ENCODE peak calls at places on chromosomes 13 and 19, in ten cellular contexts. Z, H, P, Q, G, N, J, T, A and K are unnamed samples.

GRCh38 chr19:16030964-16031871 is 45.1 kb upstream of the TPM4 start:
- DNase-seq in Z (no peak), H (no peak), P (no peak), Q (no peak), G (no peak), N (peak; percentile 25), J (no peak), T (no peak), A (no peak), K (no peak)

GRCh38 chr13:99703908-99704307 is 202.6 kb downstream of the TM9SF2 start:
- DNase-seq in Z (no peak), H (no peak), P (no peak), Q (no peak), G (no peak), N (no peak), J (no peak), T (no peak), A (no peak), K (no peak)

GRCh38 chr13:85879014-85879413 is 79.8 kb upstream of the SLITRK6 start:
- DNase-seq in Z (no peak), H (no peak), P (no peak), Q (no peak), G (no peak), N (no peak), J (no peak), T (no peak), A (no peak), K (no peak)

GRCh38 chr13:24613755-24614154 is 66.5 kb upstream of the ATP12A start:
- DNase-seq in Z (no peak), H (no peak), P (no peak), Q (no peak), G (no peak), N (no peak), J (no peak), T (no peak), A (no peak), K (no peak)

GRCh38 chr13:86758116-86758515 is 913.1 kb upstream of the SLITRK5 start:
- DNase-seq in Z (no peak), H (no peak), P (no peak), Q (no peak), G (no peak), N (peak; percentile 15), J (no peak), T (no peak), A (no peak), K (no peak)

GRCh38 chr13:41563501-41564001 is 106.2 kb downstream of the RGCC start:
- DNase-seq in Z (no peak), H (no peak), P (no peak), Q (no peak), G (peak; percentile 57), N (no peak), J (no peak), T (peak; percentile 33), A (peak; percentile 91), K (no peak)

GRCh38 chr19:45717983-45718650 is 12.6 kb downstream of the FBXO46 start:
- DNase-seq in Z (no peak), H (no peak), P (no peak), Q (no peak), G (no peak), N (peak; percentile 83), J (no peak), T (no peak), A (no peak), K (peak; percentile 58)

GRCh38 chr13:40648841-40649240 is 17.6 kb downstream of the FOXO1 start:
- DNase-seq in Z (no peak), H (no peak), P (no peak), Q (peak; percentile 77), G (no peak), N (no peak), J (no peak), T (no peak), A (no peak), K (no peak)

GRCh38 chr19:6238643-6239281 is 41.0 kb downstream of the MLLT1 start:
- DNase-seq in Z (peak; percentile 65), H (peak; percentile 65), P (peak; percentile 70), Q (no peak), G (no peak), N (peak; percentile 66), J (no peak), T (no peak), A (peak; percentile 77), K (peak; percentile 83)

GRCh38 chr13:36059366-36059765 is 71.8 kb downstream of the DCLK1 start:
- DNase-seq in Z (no peak), H (peak; percentile 13), P (no peak), Q (no peak), G (no peak), N (no peak), J (no peak), T (no peak), A (no peak), K (no peak)

GRCh38 chr13:32284927-32285632 is 30.1 kb downstream of the ZAR1L start:
- DNase-seq in Z (no peak), H (no peak), P (no peak), Q (peak; percentile 9), G (peak; percentile 68), N (no peak), J (no peak), T (no peak), A (peak; percentile 91), K (no peak)

GRCh38 chr13:43697323-43697722 is 89.4 kb downstream of the ENOX1 start:
- DNase-seq in Z (no peak), H (no peak), P (no peak), Q (no peak), G (no peak), N (no peak), J (no peak), T (no peak), A (no peak), K (no peak)

GRCh38 chr13:47816835-47817234 is 184.2 kb downstream of the SUCLA2 start:
- DNase-seq in Z (no peak), H (no peak), P (no peak), Q (peak; percentile 67), G (no peak), N (no peak), J (no peak), T (no peak), A (no peak), K (no peak)
- H3K4me1 ChIP-seq in Z (no peaks in the 10 kb centered on the region), H (no peaks in the 10 kb centered on the region), P (no peaks in the 10 kb centered on the region), Q (no peaks in the 10 kb centered on the region), G (no peaks in the 10 kb centered on the region), N (no peaks in the 10 kb centered on the region), J (no peaks in the 10 kb centered on the region), T (peaks cover 10% of the 10 kb centered on the region), A (no peaks in the 10 kb centered on the region), K (no peaks in the 10 kb centered on the region)

GRCh38 chr19:7480222-7480974 is 8.4 kb downstream of the PEX11G start:
- DNase-seq in Z (no peak), H (peak; percentile 55), P (no peak), Q (peak; percentile 11), G (no peak), N (no peak), J (no peak), T (no peak), A (no peak), K (no peak)

GRCh38 chr19:7482584-7483439 is 6.0 kb downstream of the PEX11G start:
- DNase-seq in Z (no peak), H (no peak), P (peak; percentile 43), Q (peak; percentile 90), G (no peak), N (no peak), J (no peak), T (peak; percentile 39), A (no peak), K (no peak)

GRCh38 chr19:7478173-7478842 is 10.5 kb downstream of the PEX11G start:
- DNase-seq in Z (no peak), H (no peak), P (no peak), Q (no peak), G (no peak), N (no peak), J (no peak), T (no peak), A (peak; percentile 23), K (no peak)

GRCh38 chr19:7478843-7479227 is 10.0 kb downstream of the PEX11G start:
- DNase-seq in Z (no peak), H (no peak), P (no peak), Q (no peak), G (no peak), N (no peak), J (no peak), T (no peak), A (no peak), K (no peak)

GRCh38 chr19:7480975-7481265 is 7.9 kb downstream of the PEX11G start:
- DNase-seq in Z (no peak), H (no peak), P (no peak), Q (no peak), G (no peak), N (no peak), J (no peak), T (no peak), A (no peak), K (no peak)
- H3K27ac ChIP-seq in Z (no peak overlapping the region), H (no peak overlapping the region), P (no peak overlapping the region), Q (no peak overlapping the region), G (no peak overlapping the region), N (no peak overlapping the region), J (no peak overlapping the region), T (peak overlapping the region; percentile 95), A (no peak overlapping the region), K (no peak overlapping the region)

GRCh38 chr19:38047641-38048040 is 140.6 kb downstream of the SIPA1L3 start:
- DNase-seq in Z (no peak), H (no peak), P (no peak), Q (no peak), G (no peak), N (no peak), J (no peak), T (no peak), A (no peak), K (no peak)
- H3K4me1 ChIP-seq in Z (no peaks in the 10 kb centered on the region), H (no peaks in the 10 kb centered on the region), P (no peaks in the 10 kb centered on the region), Q (peaks cover 9% of the 10 kb centered on the region), G (no peaks in the 10 kb centered on the region), N (peaks cover 46% of the 10 kb centered on the region), J (no peaks in the 10 kb centered on the region), T (no peaks in the 10 kb centered on the region), A (no peaks in the 10 kb centered on the region), K (no peaks in the 10 kb centered on the region)

GRCh38 chr13:51396352-51396751 is 56.5 kb downstream of the INTS6 start:
- DNase-seq in Z (no peak), H (no peak), P (no peak), Q (no peak), G (no peak), N (no peak), J (no peak), T (no peak), A (no peak), K (no peak)
- H3K27ac ChIP-seq in Z (no peak overlapping the region), H (no peak overlapping the region), P (no peak overlapping the region), Q (no peak overlapping the region), G (no peak overlapping the region), N (no peak overlapping the region), J (peak overlapping the region; percentile 54), T (no peak overlapping the region), A (no peak overlapping the region), K (no peak overlapping the region)

GRCh38 chr19:49080392-49080791 is 4.9 kb upstream of the SNRNP70 start:
- DNase-seq in Z (no peak), H (no peak), P (no peak), Q (no peak), G (no peak), N (no peak), J (no peak), T (no peak), A (no peak), K (no peak)
- H3K4me1 ChIP-seq in Z (no peaks in the 10 kb centered on the region), H (peaks cover 2% of the 10 kb centered on the region), P (peaks cover 8% of the 10 kb centered on the region), Q (no peaks in the 10 kb centered on the region), G (peaks cover 25% of the 10 kb centered on the region), N (peaks cover 7% of the 10 kb centered on the region), J (peaks cover 6% of the 10 kb centered on the region), T (no peaks in the 10 kb centered on the region), A (no peaks in the 10 kb centered on the region), K (no peaks in the 10 kb centered on the region)

DNA sequence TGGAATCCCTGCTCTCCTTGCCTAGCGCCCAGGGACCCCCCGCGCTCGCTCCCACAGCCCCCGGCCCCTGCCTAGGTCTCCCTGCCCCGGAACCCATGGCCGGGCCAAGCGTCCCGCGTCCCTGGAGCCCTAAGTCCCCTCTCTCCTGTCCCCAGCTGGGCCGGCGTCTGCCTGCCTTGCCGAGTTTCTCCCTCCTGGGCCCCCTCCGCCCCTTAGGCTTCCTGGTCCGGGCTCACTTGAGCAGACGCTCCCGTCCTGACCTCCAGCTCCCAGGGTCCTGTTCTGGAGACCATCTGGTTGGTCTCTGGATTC is 603 bp downstream of the NCLN start:
- DNase-seq in Z (peak; percentile 86), H (no peak), P (no peak), Q (no peak), G (no peak), N (peak; percentile 92), J (no peak), T (no peak), A (no peak), K (no peak)
- H3K27ac ChIP-seq in Z (no peak overlapping the region), H (no peak overlapping the region), P (peak overlapping the region; percentile 92), Q (no peak overlapping the region), G (peak overlapping the region; percentile 53), N (peak overlapping the region; percentile 91), J (peak overlapping the region; percentile 92), T (no peak overlapping the region), A (peak overlapping the region; percentile 72), K (no peak overlapping the region)